ENCODE peak calls at places on chromosomes 16 and 17, in nine cellular contexts. T is adrenal gland, W is A549, K is sigmoid colon, G is uterus, E is IMR-90, M is esophagus squamous epithelium, D is transverse colon, H is ovary. Z is an unnamed sample.

GRCh38 chr17:82882715-82883446 is 43.1 kb upstream of the ZNF750 start:
- DNase-seq in T (peak; percentile 48), W (no peak), K (no peak), G (no peak), E (no peak), M (no peak), D (peak; percentile 70), H (no peak), Z (no peak)

GRCh38 chr17:14793237-14793636 is 471.9 kb downstream of the PMP22 start:
- DNase-seq in T (no peak), W (no peak), K (no peak), G (no peak), E (peak; percentile 91), M (no peak), D (no peak), H (no peak), Z (no peak)

GRCh38 chr17:48961516-48962233 is 6.7 kb downstream of the GIP start:
- DNase-seq in T (peak; percentile 46), W (peak; percentile 83), K (no peak), G (no peak), E (peak; percentile 63), M (no peak), D (no peak), H (no peak), Z (no peak)

GRCh38 chr17:76953926-76954325 is 85.7 kb downstream of the MGAT5B start:
- DNase-seq in T (no peak), W (no peak), K (no peak), G (no peak), E (no peak), M (no peak), D (no peak), H (no peak), Z (no peak)

GRCh38 chr17:7548585-7549400 is at the start of gene TNFSF12:
- DNase-seq in T (peak; percentile 65), W (peak; percentile 42), K (peak; percentile 85), G (peak; percentile 68), E (peak; percentile 7), M (no peak), D (peak; percentile 72), H (peak; percentile 70), Z (peak; percentile 62)

GRCh38 chr16:84121007-84121406 is 4.3 kb upstream of the MBTPS1 start:
- DNase-seq in T (no peak), W (no peak), K (no peak), G (no peak), E (no peak), M (no peak), D (no peak), H (no peak), Z (no peak)

GRCh38 chr17:77728022-77728671 is 230.4 kb upstream of the TNRC6C start:
- DNase-seq in T (no peak), W (peak; percentile 34), K (no peak), G (peak; percentile 65), E (no peak), M (no peak), D (no peak), H (no peak), Z (no peak)

GRCh38 chr17:30363715-30364202 is 15.0 kb upstream of the CPD start:
- DNase-seq in T (no peak), W (no peak), K (no peak), G (no peak), E (peak; percentile 95), M (no peak), D (peak; percentile 46), H (no peak), Z (peak; percentile 51)

GRCh38 chr17:77375917-77376651 is 235.3 kb downstream of the SEC14L1 start:
- DNase-seq in T (peak; percentile 51), W (no peak), K (peak; percentile 78), G (peak; percentile 81), E (peak; percentile 92), M (no peak), D (peak; percentile 55), H (peak; percentile 75), Z (no peak)

GRCh38 chr16:78099372-78100161 is at the start of gene WWOX:
- DNase-seq in T (peak; percentile 98), W (peak; percentile 97), K (peak; percentile 98), G (peak; percentile 96), E (peak; percentile 98), M (peak; percentile 93), D (peak; percentile 98), H (peak; percentile 96), Z (peak; percentile 99)
- TF ChIP-seq POLR2A in T (peak; percentile 33), W (peak; percentile 67), K (no peak), G (peak; percentile 86), E (no peak), M (no peak), D (peak; percentile 46), H (peak; percentile 64), Z (no peak)

GRCh38 chr17:57092779-57093178 is 7.7 kb downstream of the AKAP1 start:
- DNase-seq in T (no peak), W (no peak), K (peak; percentile 91), G (peak; percentile 40), E (no peak), M (no peak), D (no peak), H (no peak), Z (peak; percentile 68)
- H3K4me1 ChIP-seq in T (peaks cover 20% of the 10 kb centered on the region), W (peaks cover 16% of the 10 kb centered on the region), K (peaks cover 79% of the 10 kb centered on the region), G (no peaks in the 10 kb centered on the region), E (peaks cover 1% of the 10 kb centered on the region), M (peaks cover 46% of the 10 kb centered on the region), D (peaks cover 47% of the 10 kb centered on the region), H (peaks cover 14% of the 10 kb centered on the region), Z (peaks cover 69% of the 10 kb centered on the region)

GRCh38 chr16:2854700-2855309 is 3.2 kb downstream of the PRSS22 start:
- DNase-seq in T (no peak), W (no peak), K (no peak), G (no peak), E (no peak), M (no peak), D (no peak), H (no peak), Z (no peak)
- TF ChIP-seq CTCF in T (peak; percentile 33), W (peak; percentile 42), K (no peak), G (no peak), E (peak; percentile 46), M (peak; percentile 44), D (peak; percentile 30), H (no peak), Z (peak; percentile 33)

GRCh38 chr17:4966844-4967538 is 626 bp downstream of the SPAG7 start:
- DNase-seq in T (peak; percentile 99), W (peak; percentile 100), K (peak; percentile 100), G (peak; percentile 99), E (peak; percentile 100), M (peak; percentile 96), D (peak; percentile 98), H (peak; percentile 95), Z (peak; percentile 99)
- TF ChIP-seq POLR2A in T (peak; percentile 36), W (peak; percentile 59), K (peak; percentile 51), G (peak; percentile 5), E (no peak), M (no peak), D (peak; percentile 32), H (no peak), Z (no peak)

GRCh38 chr17:79968116-79968515 is 67.6 kb downstream of the TBC1D16 start:
- DNase-seq in T (no peak), W (no peak), K (no peak), G (no peak), E (no peak), M (no peak), D (no peak), H (peak; percentile 4), Z (no peak)

GRCh38 chr17:79970576-79971068 is 65.0 kb downstream of the TBC1D16 start:
- DNase-seq in T (peak; percentile 81), W (peak; percentile 75), K (no peak), G (no peak), E (peak; percentile 10), M (no peak), D (peak; percentile 50), H (peak; percentile 6), Z (no peak)

GRCh38 chr17:79969906-79970305 is 65.8 kb downstream of the TBC1D16 start:
- DNase-seq in T (no peak), W (no peak), K (no peak), G (no peak), E (no peak), M (no peak), D (no peak), H (no peak), Z (no peak)

GRCh38 chr17:79965806-79966205 is 69.9 kb downstream of the TBC1D16 start:
- DNase-seq in T (no peak), W (no peak), K (peak; percentile 42), G (no peak), E (no peak), M (no peak), D (no peak), H (peak; percentile 9), Z (no peak)

GRCh38 chr17:79966681-79967080 is 69.0 kb downstream of the TBC1D16 start:
- DNase-seq in T (no peak), W (no peak), K (no peak), G (no peak), E (no peak), M (no peak), D (no peak), H (no peak), Z (no peak)
- H3K4me1 ChIP-seq in T (no peaks in the 10 kb centered on the region), W (no peaks in the 10 kb centered on the region), K (no peaks in the 10 kb centered on the region), G (no peaks in the 10 kb centered on the region), E (no peaks in the 10 kb centered on the region), M (no peaks in the 10 kb centered on the region), D (no peaks in the 10 kb centered on the region), H (no peaks in the 10 kb centered on the region), Z (no peaks in the 10 kb centered on the region)

DNA sequence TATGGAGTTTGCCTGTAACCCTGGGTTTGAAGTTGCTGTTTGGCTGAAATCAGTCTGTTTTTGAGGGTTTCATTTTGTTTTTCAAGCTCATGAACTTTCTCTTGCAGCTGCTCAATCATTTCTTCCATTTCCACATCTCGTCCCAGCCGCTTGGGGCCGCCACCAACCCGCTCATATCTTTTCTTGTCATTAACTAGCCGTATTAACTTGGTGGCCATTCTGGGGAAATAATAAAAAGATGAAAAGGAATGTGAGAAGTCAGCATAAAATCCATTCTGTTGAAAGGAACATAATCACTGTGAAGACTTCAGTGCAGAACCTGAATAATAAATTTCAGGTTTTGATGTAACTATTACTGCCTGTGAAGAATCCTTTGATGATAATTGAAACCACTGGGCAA is 11.5 kb downstream of the RPGRIP1L start:
- DNase-seq in T (no peak), W (peak; percentile 67), K (no peak), G (no peak), E (no peak), M (no peak), D (no peak), H (no peak), Z (no peak)
- TF ChIP-seq CTCF in T (no peak), W (peak; percentile 74), K (no peak), G (no peak), E (no peak), M (no peak), D (no peak), H (no peak), Z (no peak)

GRCh38 chr16:73047536-73048291 is at the start of gene ZFHX3:
- DNase-seq in T (peak; percentile 82), W (peak; percentile 73), K (peak; percentile 90), G (peak; percentile 69), E (peak; percentile 49), M (no peak), D (peak; percentile 79), H (peak; percentile 72), Z (peak; percentile 93)
- TF ChIP-seq POLR2A in T (peak; percentile 66), W (no peak), K (no peak), G (peak; percentile 42), E (no peak), M (no peak), D (peak; percentile 44), H (no peak), Z (no peak)

DNA sequence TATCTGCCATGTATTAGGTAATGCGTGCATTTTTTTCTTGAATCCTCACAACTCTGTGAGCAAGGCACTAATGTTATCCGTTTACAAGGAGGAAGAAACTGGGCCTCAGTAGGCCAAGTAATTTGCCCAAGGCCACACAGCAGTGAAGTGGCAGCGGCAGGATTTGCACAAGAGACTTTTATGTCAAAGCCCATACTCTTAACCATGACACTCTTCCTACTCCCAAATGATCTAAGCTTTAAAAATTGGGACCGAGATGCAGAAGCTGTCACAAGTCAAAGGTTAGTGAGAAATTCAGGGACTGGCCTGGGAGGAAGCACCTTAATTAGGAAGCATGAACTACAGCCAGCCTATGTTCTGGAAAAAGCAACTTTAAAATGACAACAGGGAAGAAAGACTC is 10.7 kb downstream of the MAP3K14 start:
- DNase-seq in T (no peak), W (no peak), K (no peak), G (no peak), E (no peak), M (no peak), D (no peak), H (no peak), Z (no peak)
- H3K4me1 ChIP-seq in T (peaks cover 50% of the 10 kb centered on the region), W (peaks cover 89% of the 10 kb centered on the region), K (peaks cover 98% of the 10 kb centered on the region), G (peaks cover 11% of the 10 kb centered on the region), E (peaks cover 28% of the 10 kb centered on the region), M (peaks cover 76% of the 10 kb centered on the region), D (peaks cover 68% of the 10 kb centered on the region), H (peaks cover 22% of the 10 kb centered on the region), Z (peaks cover 28% of the 10 kb centered on the region)

Z was measured in thyroid gland.